ENCODE peak calls at places on chromosomes 16 and 17, in seven cellular contexts. V, Y, S, W, Q, J and E are unnamed samples.

GRCh38 chr16:22948603-22949368 is 134.8 kb downstream of the HS3ST2 start:
- DNase-seq in V (peak; percentile 13), Y (peak; percentile 81), S (no peak), W (peak; percentile 94), Q (peak; percentile 7), J (peak; percentile 81), E (peak; percentile 80)

GRCh38 chr17:50787106-50787505 is 19.8 kb upstream of the ANKRD40CL start:
- DNase-seq in V (no peak), Y (no peak), S (no peak), W (no peak), Q (no peak), J (no peak), E (peak; percentile 68)

GRCh38 chr17:62696256-62696655 is 68.8 kb downstream of the MRC2 start:
- DNase-seq in V (no peak), Y (no peak), S (no peak), W (no peak), Q (no peak), J (no peak), E (no peak)

GRCh38 chr17:75927286-75927922 is 13.4 kb downstream of the FBF1 start:
- DNase-seq in V (no peak), Y (peak; percentile 23), S (no peak), W (peak; percentile 80), Q (no peak), J (no peak), E (peak; percentile 71)

GRCh38 chr17:77372444-77373297 is 231.9 kb downstream of the SEC14L1 start:
- DNase-seq in V (no peak), Y (peak; percentile 95), S (peak; percentile 61), W (peak; percentile 94), Q (no peak), J (peak; percentile 70), E (no peak)

GRCh38 chr16:27703545-27703944 is 153.6 kb downstream of the KATNIP start:
- DNase-seq in V (no peak), Y (no peak), S (no peak), W (no peak), Q (no peak), J (no peak), E (no peak)

GRCh38 chr16:89921131-89921698 is 1.9 kb upstream of the TUBB3 start:
- DNase-seq in V (no peak), Y (peak; percentile 36), S (no peak), W (peak; percentile 38), Q (no peak), J (peak; percentile 57), E (no peak)

GRCh38 chr16:31246296-31246695 is 13.5 kb upstream of the ITGAM start:
- DNase-seq in V (no peak), Y (no peak), S (no peak), W (no peak), Q (no peak), J (no peak), E (no peak)